ENCODE peak calls at places on chromosome 17, in four cellular contexts. T is A549, H is HCT116, I is astrocyte. L is an unnamed sample.
A peak's percentile ranks its signal among the peaks of the same experiment; 100 is the strongest.

GRCh38 chr17:7241783-7242716 is at the start of gene GABARAP:
- DNase-seq in I (peak; percentile 82), T (peak; percentile 77), H (peak; percentile 83), L (peak; percentile 95)

GRCh38 chr17:7313028-7313889 is 1.9 kb downstream of the GPS2 start:
- DNase-seq in T (peak; percentile 67), H (no peak), I (no peak), L (no peak)

GRCh38 chr17:16537130-16537458 is 31.9 kb downstream of the ZNF287 start:
- DNase-seq in T (no peak), I (no peak), H (no peak), L (no peak)

GRCh38 chr17:17740627-17741237 is 59.5 kb downstream of the RAI1 start:
- DNase-seq in H (no peak), I (peak; percentile 58), T (no peak), L (no peak)

GRCh38 chr17:30161601-30162000 is 45.0 kb downstream of the NSRP1 start:
- DNase-seq in T (no peak), I (no peak), H (no peak), L (no peak)

GRCh38 chr17:4318186-4318585 is 48.3 kb downstream of the UBE2G1 start:
- DNase-seq in I (no peak), H (no peak), T (no peak), L (no peak)

GRCh38 chr17:64343833-64344637 is 46.6 kb downstream of the PECAM1 start:
- DNase-seq in I (peak; percentile 93), T (peak; percentile 28), H (no peak), L (peak; percentile 20)

GRCh38 chr17:11896199-11896598 is 101.1 kb downstream of the ZNF18 start:
- DNase-seq in I (no peak), T (no peak), H (no peak), L (no peak)

GRCh38 chr17:9928601-9929341 is 23.7 kb upstream of the RCVRN start:
- DNase-seq in H (peak; percentile 66), T (peak; percentile 87), I (peak; percentile 64), L (peak; percentile 46)

GRCh38 chr17:42406602-42407288 is 16.3 kb downstream of the CAVIN1 start:
- DNase-seq in T (no peak), I (no peak), H (no peak), L (no peak)

GRCh38 chr17:28874750-28875149 is 19.9 kb downstream of the ERAL1 start:
- DNase-seq in I (no peak), H (no peak), T (no peak), L (no peak)

GRCh38 chr17:30235386-30236296 is at the start of gene SLC6A4:
- DNase-seq in H (no peak), T (peak; percentile 47), I (no peak), L (no peak)

GRCh38 chr17:49497147-49498036 is 2.3 kb downstream of the NGFR start:
- DNase-seq in T (peak; percentile 48), H (no peak), I (peak; percentile 41), L (peak; percentile 71)

GRCh38 chr17:16378631-16379282 is 2.1 kb upstream of the UBB start:
- DNase-seq in I (no peak), H (no peak), T (peak; percentile 64), L (no peak)

GRCh38 chr17:79230576-79230975 is 156.0 kb downstream of the ENGASE start:
- DNase-seq in H (no peak), T (no peak), I (no peak), L (no peak)

GRCh38 chr17:60390881-60391418 is 983 bp downstream of the USP32 start:
- DNase-seq in T (peak; percentile 25), I (peak; percentile 47), H (no peak), L (peak; percentile 23)

GRCh38 chr17:58277107-58277506 is 3.6 kb downstream of the MPO start:
- DNase-seq in H (peak; percentile 18), I (no peak), T (no peak), L (no peak)

GRCh38 chr17:5203908-5204294 is 12.2 kb upstream of the ZNF594 start:
- DNase-seq in H (no peak), I (peak; percentile 67), T (no peak), L (no peak)

GRCh38 chr17:79082311-79083190 is 7.9 kb downstream of the ENGASE start:
- DNase-seq in I (no peak), T (peak; percentile 89), H (peak; percentile 22), L (peak; percentile 48)

GRCh38 chr17:42339221-42339620 is 49.0 kb downstream of the STAT3 start:
- DNase-seq in T (no peak), H (no peak), I (no peak), L (no peak)

GRCh38 chr17:19311421-19312215 is 50.9 kb downstream of the B9D1 start:
- DNase-seq in T (no peak), I (peak; percentile 22), H (no peak), L (no peak)
- H3K4me2 ChIP-seq in T (no peak overlapping the region), I (peak overlapping the region; percentile 54), H (no peak overlapping the region), L (no peak overlapping the region)

DNA sequence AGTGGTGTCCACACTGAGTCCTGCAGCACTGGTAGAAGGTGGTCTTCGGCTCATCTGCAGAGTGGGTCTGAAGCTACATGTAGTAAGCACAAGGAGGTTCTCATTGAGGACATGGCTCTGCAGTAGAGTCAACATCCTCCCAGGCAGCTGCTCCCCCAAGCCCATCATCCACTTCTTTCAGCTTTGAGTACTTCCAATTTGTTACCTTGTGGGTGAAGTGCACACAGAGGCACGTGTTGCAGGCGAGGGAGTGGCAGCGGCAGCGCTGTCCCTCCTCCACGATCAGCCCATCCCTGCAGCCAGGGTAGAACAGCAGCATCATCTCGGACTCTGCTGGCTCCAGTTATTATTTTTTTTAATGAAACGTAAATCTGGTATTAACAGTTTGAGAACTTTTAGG is 1.8 kb upstream of the SSTR2 start:
- DNase-seq in I (no peak), H (no peak), T (no peak), L (no peak)
- H3K4me1 ChIP-seq in I (peaks cover 18% of the 10 kb centered on the region), H (no peaks in the 10 kb centered on the region), T (peaks cover 27% of the 10 kb centered on the region), L (peaks cover 14% of the 10 kb centered on the region)

GRCh38 chr17:66466421-66466820 is 164.0 kb downstream of the PRKCA start:
- DNase-seq in I (no peak), T (no peak), H (no peak), L (no peak)
- H3K4me2 ChIP-seq in I (peak overlapping the region; percentile 76), T (peak overlapping the region; percentile 63), H (peak overlapping the region; percentile 61), L (no peak overlapping the region)

DNA sequence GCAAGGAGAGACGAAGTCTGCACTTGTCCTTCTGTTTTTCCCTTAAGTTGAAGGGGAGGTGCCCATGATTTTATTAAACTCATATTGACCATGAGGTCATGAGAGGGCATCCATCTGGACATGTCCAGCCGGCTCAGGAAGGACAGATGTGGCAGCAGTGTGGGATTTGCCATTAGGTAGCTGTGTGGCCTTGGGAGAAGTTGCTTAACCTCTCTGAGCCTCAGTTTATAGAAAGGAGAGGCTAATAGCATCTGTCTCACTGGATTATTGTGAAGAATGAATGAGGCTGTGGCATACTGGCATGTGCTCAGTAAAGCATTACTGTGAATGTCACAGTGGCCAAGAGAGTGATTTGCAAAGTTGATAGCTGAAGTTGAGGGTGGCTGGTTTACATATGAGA is 1.2 kb downstream of the TIMM22 start:
- DNase-seq in H (no peak), T (no peak), I (no peak), L (no peak)
- H3K4me1 ChIP-seq in H (peaks cover 8% of the 10 kb centered on the region), T (peaks cover 24% of the 10 kb centered on the region), I (peaks cover 39% of the 10 kb centered on the region), L (peaks cover 3% of the 10 kb centered on the region)

DNA sequence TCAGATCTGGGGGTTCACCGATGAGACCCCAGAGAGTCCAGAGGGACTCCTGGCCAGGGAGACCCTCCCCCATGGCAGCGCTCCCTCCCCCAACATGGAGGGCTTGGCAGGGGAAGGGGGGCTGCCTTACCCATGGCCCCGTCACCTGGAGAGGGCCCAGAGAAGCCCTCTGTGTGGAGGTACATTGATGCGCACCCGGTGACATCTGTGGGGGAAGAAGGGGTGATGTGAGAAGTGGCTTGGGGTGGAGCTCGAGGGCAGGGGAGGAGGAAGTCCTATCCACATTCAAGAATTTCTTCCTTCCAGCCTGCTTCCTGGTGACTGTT is 16.2 kb downstream of the ETV4 start:
- DNase-seq in H (no peak), I (no peak), T (no peak), L (no peak)
- H3K4me2 ChIP-seq in H (no peak overlapping the region), I (peak overlapping the region; percentile 87), T (no peak overlapping the region), L (peak overlapping the region; percentile 76)

GRCh38 chr17:12985431-12986285 is 32.2 kb downstream of the ELAC2 start:
- DNase-seq in T (no peak), I (peak; percentile 78), H (no peak), L (no peak)

GRCh38 chr17:12987120-12987519 is 30.7 kb downstream of the ELAC2 start:
- DNase-seq in H (no peak), I (no peak), T (no peak), L (no peak)

GRCh38 chr17:12982224-12982623 is 35.6 kb downstream of the ELAC2 start:
- DNase-seq in T (no peak), H (no peak), I (no peak), L (no peak)

GRCh38 chr17:12979826-12980500 is 37.9 kb downstream of the ELAC2 start:
- DNase-seq in H (no peak), T (no peak), I (peak; percentile 31), L (no peak)

GRCh38 chr17:12983986-12984932 is 33.6 kb downstream of the ELAC2 start:
- DNase-seq in H (no peak), I (peak; percentile 96), T (no peak), L (no peak)
- H3K4me1 ChIP-seq in H (no peaks in the 10 kb centered on the region), I (peaks cover 17% of the 10 kb centered on the region), T (no peaks in the 10 kb centered on the region), L (no peaks in the 10 kb centered on the region)

DNA sequence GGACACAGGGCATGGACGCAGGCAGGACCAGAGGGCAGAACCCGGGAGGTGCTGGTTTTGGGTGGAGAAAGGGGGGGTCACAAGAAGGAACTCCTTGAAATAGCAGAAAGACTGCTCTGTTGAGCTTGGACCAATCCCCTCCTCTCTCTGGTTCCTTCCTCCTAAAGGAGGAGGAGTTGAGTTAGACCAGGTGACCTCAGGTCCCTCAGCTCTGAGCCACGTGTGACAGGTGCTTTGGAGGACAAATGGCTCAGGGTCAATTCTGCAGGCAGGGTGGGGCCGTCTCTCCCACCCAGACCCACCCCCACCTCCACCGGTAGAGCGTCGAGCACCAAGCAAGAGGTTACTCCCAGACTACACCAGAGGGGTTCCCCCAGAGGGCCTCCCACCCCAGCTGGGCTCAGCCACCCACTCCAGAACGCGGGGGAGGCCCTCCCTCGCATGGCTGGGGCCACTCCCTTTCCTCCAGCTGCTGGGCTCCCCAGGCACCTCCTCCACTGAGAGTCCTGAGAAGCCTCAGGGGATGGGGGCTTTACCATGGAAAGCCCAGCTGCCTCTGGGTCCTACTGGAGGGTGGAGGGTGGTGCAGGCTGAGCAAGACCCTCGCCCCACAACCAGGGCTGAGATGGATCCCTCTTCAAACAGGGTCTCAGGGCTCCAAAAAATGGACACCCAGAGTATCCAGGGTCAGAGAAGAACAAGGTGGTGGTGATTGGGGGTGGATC is 7.7 kb downstream of the MYO1C start:
- DNase-seq in I (no peak), T (peak; percentile 57), H (peak; percentile 65), L (peak; percentile 52)
- H3K4me2 ChIP-seq in I (peak overlapping the region; percentile 90), T (peak overlapping the region; percentile 96), H (peak overlapping the region; percentile 81), L (peak overlapping the region; percentile 89)

DNA sequence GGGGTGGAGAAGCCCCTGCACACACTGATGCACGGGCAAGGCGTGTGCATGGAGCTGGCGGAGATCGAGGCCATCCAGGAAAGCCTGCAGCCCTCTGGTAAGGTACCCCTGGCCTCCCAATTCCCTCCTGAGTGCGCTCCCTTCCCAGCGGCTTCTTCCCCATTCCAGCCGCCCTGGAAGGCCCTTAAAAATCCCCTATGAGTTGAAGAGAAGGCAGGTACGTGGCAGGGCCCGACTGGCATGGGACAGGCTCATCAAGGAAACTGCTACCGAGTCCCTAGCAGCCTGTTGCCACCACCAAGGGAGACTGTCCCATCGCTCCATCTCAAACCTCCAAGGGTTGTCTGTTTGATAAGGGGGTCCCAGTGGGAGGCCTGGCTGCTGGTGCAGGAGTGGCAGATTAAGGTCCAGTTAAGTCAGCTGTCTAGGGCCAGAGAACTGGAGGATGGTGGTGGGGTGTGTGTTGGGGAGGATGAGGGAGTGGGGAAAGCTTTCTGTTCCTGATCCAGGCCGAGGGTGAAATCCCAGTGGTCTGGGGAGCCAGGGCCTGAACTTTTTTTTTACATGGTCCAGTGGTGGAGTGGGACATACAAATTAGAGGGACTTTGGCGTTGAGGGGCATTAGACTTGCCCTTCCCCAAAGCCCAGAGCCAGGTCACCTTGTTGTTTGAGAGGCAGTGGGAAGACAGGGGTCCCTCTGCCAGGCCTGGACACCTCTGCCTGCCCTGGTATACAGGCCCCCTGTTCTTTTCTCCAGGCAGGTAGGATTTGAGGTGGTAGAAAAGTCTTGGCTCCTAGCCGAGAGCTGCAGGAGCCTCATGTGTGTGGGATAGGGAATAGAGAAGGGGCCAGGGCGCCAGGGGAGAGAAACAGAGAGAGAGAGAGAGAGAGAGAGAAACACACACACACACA is 994 bp downstream of the IGFBP4 start:
- DNase-seq in H (no peak), I (no peak), T (no peak), L (no peak)
- H3K4me1 ChIP-seq in H (no peaks in the 10 kb centered on the region), I (peaks cover 21% of the 10 kb centered on the region), T (peaks cover 35% of the 10 kb centered on the region), L (peaks cover 17% of the 10 kb centered on the region)

L was measured in neuronal stem cell.